ENCODE peak calls at places on chromosomes 2 and 18, in five cellular contexts. O is left ventricle myocardium inferior, B is Calu3, Z is heart right ventricle, N is nephron progenitor cell. A is an unnamed sample.

GRCh38 chr2:235514627-235515363 is 21.0 kb downstream of the AGAP1 start:
- DNase-seq in O (no peak), B (peak; percentile 40), Z (no peak), N (no peak), A (no peak)

GRCh38 chr2:60312618-60313017 is 240.8 kb downstream of the BCL11A start:
- DNase-seq in O (no peak), B (no peak), Z (no peak), N (no peak), A (no peak)

GRCh38 chr2:19801367-19802087 is 100.3 kb downstream of the TTC32 start:
- DNase-seq in O (peak; percentile 87), B (peak; percentile 94), Z (peak; percentile 81), N (no peak), A (peak; percentile 97)

GRCh38 chr2:138269726-138270125 is 231.8 kb upstream of the SPOPL start:
- DNase-seq in O (no peak), B (no peak), Z (no peak), N (no peak), A (peak; percentile 66)

GRCh38 chr2:47077442-47078117 is 77.5 kb downstream of the STPG4 start:
- DNase-seq in O (no peak), B (no peak), Z (no peak), N (no peak), A (no peak)

GRCh38 chr2:238955648-238956531 is 108.0 kb downstream of the TWIST2 start:
- DNase-seq in O (no peak), B (no peak), Z (no peak), N (no peak), A (peak; percentile 72)

GRCh38 chr2:16204791-16205620 is 264.7 kb downstream of the MYCN start:
- DNase-seq in O (no peak), B (no peak), Z (no peak), N (peak; percentile 16), A (no peak)

GRCh38 chr18:55416791-55417190 is 171.2 kb downstream of the TCF4 start:
- DNase-seq in O (no peak), B (no peak), Z (no peak), N (peak; percentile 35), A (peak; percentile 42)

GRCh38 chr2:4340536-4340935 is 637.2 kb downstream of the DCDC2C start:
- DNase-seq in O (no peak), B (no peak), Z (no peak), N (no peak), A (no peak)

GRCh38 chr2:60553496-60553991 is at the start of gene BCL11A:
- DNase-seq in O (peak; percentile 56), B (peak; percentile 55), Z (peak; percentile 71), N (peak; percentile 71), A (peak; percentile 78)

GRCh38 chr2:40458271-40458794 is 6.4 kb upstream of the SLC8A1 start:
- DNase-seq in O (no peak), B (no peak), Z (no peak), N (no peak), A (no peak)

GRCh38 chr18:70454705-70455322 is 166.0 kb downstream of the SOCS6 start:
- DNase-seq in O (no peak), B (peak; percentile 62), Z (peak; percentile 31), N (peak; percentile 30), A (peak; percentile 68)

GRCh38 chr2:85734015-85734414 is 19.8 kb upstream of the ATOH8 start:
- DNase-seq in O (peak; percentile 52), B (no peak), Z (no peak), N (no peak), A (no peak)

GRCh38 chr2:237732790-237733349 is 65.7 kb upstream of the RBM44 start:
- DNase-seq in O (peak; percentile 73), B (no peak), Z (peak; percentile 71), N (peak; percentile 32), A (no peak)

GRCh38 chr18:37430346-37431076 is 135.1 kb downstream of the CELF4 start:
- DNase-seq in O (no peak), B (no peak), Z (no peak), N (no peak), A (no peak)
- TF ChIP-seq CTCF in O (no peak), B (no peak), Z (no peak), N (no peak), A (no peak)

GRCh38 chr2:23324281-23324680 is 60.7 kb upstream of the KLHL29 start:
- DNase-seq in O (no peak), B (no peak), Z (no peak), N (no peak), A (no peak)

GRCh38 chr2:23326322-23326721 is 58.7 kb upstream of the KLHL29 start:
- DNase-seq in O (no peak), B (no peak), Z (no peak), N (no peak), A (no peak)

GRCh38 chr2:23327897-23328296 is 57.1 kb upstream of the KLHL29 start:
- DNase-seq in O (no peak), B (no peak), Z (no peak), N (no peak), A (no peak)

GRCh38 chr2:23335550-23335949 is 49.4 kb upstream of the KLHL29 start:
- DNase-seq in O (no peak), B (no peak), Z (no peak), N (no peak), A (no peak)

GRCh38 chr2:23330214-23330613 is 54.8 kb upstream of the KLHL29 start:
- DNase-seq in O (no peak), B (no peak), Z (no peak), N (peak; percentile 70), A (no peak)
- TF ChIP-seq CTCF in O (no peak), B (no peak), Z (no peak), N (peak; percentile 37), A (peak; percentile 10)

GRCh38 chr18:57950542-57950941 is 93.5 kb upstream of the NEDD4L start:
- DNase-seq in O (no peak), B (no peak), Z (no peak), N (no peak), A (no peak)
- TF ChIP-seq CTCF in O (no peak), B (no peak), Z (no peak), N (no peak), A (no peak)

DNA sequence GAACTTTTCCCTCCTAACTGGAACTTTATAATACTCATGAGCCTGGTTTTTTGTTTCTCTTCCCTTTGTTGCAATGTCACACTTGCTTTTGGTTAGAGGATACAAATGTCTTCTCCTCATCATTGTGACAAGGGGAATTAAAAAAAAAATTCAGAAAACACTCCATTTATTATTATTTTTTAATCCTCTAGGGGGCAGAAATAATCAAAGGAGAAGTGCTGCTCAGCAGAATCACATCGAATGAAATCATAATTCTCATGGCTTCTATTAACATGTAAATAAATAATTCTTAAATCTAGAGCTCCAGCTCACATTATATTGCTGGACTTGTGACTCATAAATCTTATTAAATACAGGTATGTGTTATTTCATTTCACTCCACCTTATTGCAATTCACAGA is 273.8 kb downstream of the TRIB2 start:
- DNase-seq in O (no peak), B (no peak), Z (no peak), N (no peak), A (no peak)
- TF ChIP-seq CTCF in O (peak; percentile 41), B (no peak), Z (no peak), N (no peak), A (peak; percentile 39)

GRCh38 chr2:191302459-191303155 is 57.4 kb downstream of the MYO1B start:
- DNase-seq in O (no peak), B (peak; percentile 46), Z (no peak), N (no peak), A (no peak)
- TF ChIP-seq CTCF in O (no peak), B (peak; percentile 36), Z (no peak), N (peak; percentile 7), A (peak; percentile 14)

GRCh38 chr2:188119112-188119838 is 172.4 kb upstream of the GULP1 start:
- DNase-seq in O (no peak), B (no peak), Z (no peak), N (no peak), A (no peak)
- TF ChIP-seq CTCF in O (no peak), B (no peak), Z (no peak), N (no peak), A (no peak)

GRCh38 chr2:33380661-33381183 is 95.7 kb upstream of the RASGRP3 start:
- DNase-seq in O (no peak), B (no peak), Z (no peak), N (no peak), A (no peak)
- TF ChIP-seq CTCF in O (no peak), B (no peak), Z (no peak), N (no peak), A (no peak)

GRCh38 chr18:49861659-49862058 is 48.3 kb upstream of the ACAA2 start:
- DNase-seq in O (no peak), B (no peak), Z (no peak), N (no peak), A (peak; percentile 4)
- TF ChIP-seq CTCF in O (no peak), B (peak; percentile 55), Z (no peak), N (peak; percentile 39), A (peak; percentile 52)